ENCODE peak calls at places on chromosomes 2 and 18, in eight cellular contexts. One of them, this sample, is unnamed.

GRCh38 chr2:106523980-106524665 is 37.0 kb downstream of the CD8B2 start:
- DNase-seq in stimulated activated CD4-positive, alpha-beta T cell treated with anti-CD3 and anti-CD28 coated beads, Interleukin-15, amount 100 ng/mL, for 24 hours: no peak
- DNase-seq in activated naive CD4-positive, alpha-beta T cell: no peak
- DNase-seq in iPS DF 19.7: no peak
- DNase-seq in HFFc6: no peak
- DNase-seq in activated T-cell treated with anti-CD3 and anti-CD28 coated beads, Interleukin-2, amount 50 U/mL, for 72 hours: no peak
- DNase-seq in amniotic stem cell: no peak
- DNase-seq in left colon: no peak
- DNase-seq in this sample: no peak

GRCh38 chr2:159230145-159230877 is 56.2 kb downstream of the WDSUB1 start:
- DNase-seq in activated naive CD4-positive, alpha-beta T cell: no peak
- DNase-seq in HFFc6: no peak
- DNase-seq in amniotic stem cell: no peak
- DNase-seq in iPS DF 19.7: no peak
- DNase-seq in stimulated activated CD4-positive, alpha-beta T cell treated with anti-CD3 and anti-CD28 coated beads, Interleukin-15, amount 100 ng/mL, for 24 hours: no peak
- DNase-seq in left colon: no peak
- DNase-seq in activated T-cell treated with anti-CD3 and anti-CD28 coated beads, Interleukin-2, amount 50 U/mL, for 72 hours: no peak
- DNase-seq in this sample: no peak

GRCh38 chr2:120849278-120849677 is 113.6 kb downstream of the GLI2 start:
- DNase-seq in activated T-cell treated with anti-CD3 and anti-CD28 coated beads, Interleukin-2, amount 50 U/mL, for 72 hours: no peak
- DNase-seq in left colon: no peak
- DNase-seq in amniotic stem cell: no peak
- DNase-seq in stimulated activated CD4-positive, alpha-beta T cell treated with anti-CD3 and anti-CD28 coated beads, Interleukin-15, amount 100 ng/mL, for 24 hours: no peak
- DNase-seq in HFFc6: no peak
- DNase-seq in iPS DF 19.7: no peak
- DNase-seq in activated naive CD4-positive, alpha-beta T cell: no peak
- DNase-seq in this sample: no peak

GRCh38 chr2:78532762-78533399 is 492.6 kb upstream of the REG3G start:
- DNase-seq in stimulated activated CD4-positive, alpha-beta T cell treated with anti-CD3 and anti-CD28 coated beads, Interleukin-15, amount 100 ng/mL, for 24 hours: no peak
- DNase-seq in left colon: no peak
- DNase-seq in activated T-cell treated with anti-CD3 and anti-CD28 coated beads, Interleukin-2, amount 50 U/mL, for 72 hours: no peak
- DNase-seq in activated naive CD4-positive, alpha-beta T cell: no peak
- DNase-seq in HFFc6: no peak
- DNase-seq in amniotic stem cell: no peak
- DNase-seq in iPS DF 19.7: no peak
- DNase-seq in this sample: no peak

GRCh38 chr2:240643093-240643810 is 18.0 kb downstream of the GPR35 start:
- DNase-seq in iPS DF 19.7: no peak
- DNase-seq in amniotic stem cell: no peak
- DNase-seq in activated T-cell treated with anti-CD3 and anti-CD28 coated beads, Interleukin-2, amount 50 U/mL, for 72 hours: no peak
- DNase-seq in activated naive CD4-positive, alpha-beta T cell: no peak
- DNase-seq in HFFc6: no peak
- DNase-seq in left colon: no peak
- DNase-seq in stimulated activated CD4-positive, alpha-beta T cell treated with anti-CD3 and anti-CD28 coated beads, Interleukin-15, amount 100 ng/mL, for 24 hours: no peak
- DNase-seq in this sample: no peak

GRCh38 chr2:69242651-69243051 is 144.4 kb downstream of the GFPT1 start:
- DNase-seq in iPS DF 19.7: no peak
- DNase-seq in activated naive CD4-positive, alpha-beta T cell: no peak
- DNase-seq in HFFc6: peak; percentile 83
- DNase-seq in left colon: no peak
- DNase-seq in activated T-cell treated with anti-CD3 and anti-CD28 coated beads, Interleukin-2, amount 50 U/mL, for 72 hours: no peak
- DNase-seq in stimulated activated CD4-positive, alpha-beta T cell treated with anti-CD3 and anti-CD28 coated beads, Interleukin-15, amount 100 ng/mL, for 24 hours: no peak
- DNase-seq in amniotic stem cell: peak; percentile 35
- DNase-seq in this sample: no peak

GRCh38 chr2:40103163-40103562 is 324.1 kb upstream of the THUMPD2 start:
- DNase-seq in stimulated activated CD4-positive, alpha-beta T cell treated with anti-CD3 and anti-CD28 coated beads, Interleukin-15, amount 100 ng/mL, for 24 hours: no peak
- DNase-seq in left colon: no peak
- DNase-seq in amniotic stem cell: no peak
- DNase-seq in activated naive CD4-positive, alpha-beta T cell: no peak
- DNase-seq in iPS DF 19.7: no peak
- DNase-seq in HFFc6: peak; percentile 71
- DNase-seq in activated T-cell treated with anti-CD3 and anti-CD28 coated beads, Interleukin-2, amount 50 U/mL, for 72 hours: no peak
- DNase-seq in this sample: no peak

GRCh38 chr18:75212626-75213110 is 2.1 kb downstream of the TSHZ1 start:
- DNase-seq in HFFc6: no peak
- DNase-seq in left colon: no peak
- DNase-seq in amniotic stem cell: no peak
- DNase-seq in iPS DF 19.7: no peak
- DNase-seq in stimulated activated CD4-positive, alpha-beta T cell treated with anti-CD3 and anti-CD28 coated beads, Interleukin-15, amount 100 ng/mL, for 24 hours: no peak
- DNase-seq in activated naive CD4-positive, alpha-beta T cell: no peak
- DNase-seq in activated T-cell treated with anti-CD3 and anti-CD28 coated beads, Interleukin-2, amount 50 U/mL, for 72 hours: no peak
- DNase-seq in this sample: no peak

GRCh38 chr18:73414598-73414997 is 546.8 kb upstream of the NETO1 start:
- DNase-seq in amniotic stem cell: no peak
- DNase-seq in activated T-cell treated with anti-CD3 and anti-CD28 coated beads, Interleukin-2, amount 50 U/mL, for 72 hours: no peak
- DNase-seq in activated naive CD4-positive, alpha-beta T cell: no peak
- DNase-seq in stimulated activated CD4-positive, alpha-beta T cell treated with anti-CD3 and anti-CD28 coated beads, Interleukin-15, amount 100 ng/mL, for 24 hours: no peak
- DNase-seq in iPS DF 19.7: no peak
- DNase-seq in HFFc6: no peak
- DNase-seq in left colon: no peak
- DNase-seq in this sample: no peak

GRCh38 chr2:170715932-170716777 is 1.0 kb downstream of the SP5 start:
- DNase-seq in activated naive CD4-positive, alpha-beta T cell: no peak
- DNase-seq in stimulated activated CD4-positive, alpha-beta T cell treated with anti-CD3 and anti-CD28 coated beads, Interleukin-15, amount 100 ng/mL, for 24 hours: peak; percentile 26
- DNase-seq in iPS DF 19.7: no peak
- DNase-seq in activated T-cell treated with anti-CD3 and anti-CD28 coated beads, Interleukin-2, amount 50 U/mL, for 72 hours: peak; percentile 14
- DNase-seq in left colon: no peak
- DNase-seq in amniotic stem cell: no peak
- DNase-seq in HFFc6: no peak
- DNase-seq in this sample: no peak

GRCh38 chr18:52588916-52589315 is 248.9 kb downstream of the DCC start:
- DNase-seq in activated T-cell treated with anti-CD3 and anti-CD28 coated beads, Interleukin-2, amount 50 U/mL, for 72 hours: no peak
- DNase-seq in amniotic stem cell: peak; percentile 11
- DNase-seq in HFFc6: no peak
- DNase-seq in iPS DF 19.7: no peak
- DNase-seq in stimulated activated CD4-positive, alpha-beta T cell treated with anti-CD3 and anti-CD28 coated beads, Interleukin-15, amount 100 ng/mL, for 24 hours: no peak
- DNase-seq in activated naive CD4-positive, alpha-beta T cell: no peak
- DNase-seq in left colon: no peak
- DNase-seq in this sample: no peak

GRCh38 chr2:74458957-74459290 is 686 bp downstream of the WBP1 start:
- DNase-seq in left colon: no peak
- DNase-seq in stimulated activated CD4-positive, alpha-beta T cell treated with anti-CD3 and anti-CD28 coated beads, Interleukin-15, amount 100 ng/mL, for 24 hours: peak; percentile 27
- DNase-seq in activated T-cell treated with anti-CD3 and anti-CD28 coated beads, Interleukin-2, amount 50 U/mL, for 72 hours: no peak
- DNase-seq in amniotic stem cell: no peak
- DNase-seq in iPS DF 19.7: no peak
- DNase-seq in activated naive CD4-positive, alpha-beta T cell: no peak
- DNase-seq in HFFc6: no peak
- DNase-seq in this sample: no peak

GRCh38 chr2:134359367-134360081 is 105.7 kb downstream of the MGAT5 start:
- DNase-seq in stimulated activated CD4-positive, alpha-beta T cell treated with anti-CD3 and anti-CD28 coated beads, Interleukin-15, amount 100 ng/mL, for 24 hours: no peak
- DNase-seq in activated naive CD4-positive, alpha-beta T cell: no peak
- DNase-seq in amniotic stem cell: no peak
- DNase-seq in left colon: peak; percentile 67
- DNase-seq in HFFc6: no peak
- DNase-seq in iPS DF 19.7: no peak
- DNase-seq in activated T-cell treated with anti-CD3 and anti-CD28 coated beads, Interleukin-2, amount 50 U/mL, for 72 hours: no peak
- DNase-seq in this sample: no peak

This sample was measured in ACHN.